ENCODE peak calls at places on chromosomes 2 and 18, in five cellular contexts. Z is adrenal gland, W is body of pancreas, E is cardiac muscle cell, H is astrocyte of the spinal cord. A is an unnamed sample.

GRCh38 chr2:160651416-160652200 is 158.0 kb upstream of the RBMS1 start:
- DNase-seq in Z (no peak), W (no peak), E (peak), H (peak), A (peak)

GRCh38 chr2:163715199-163715598 is 20.6 kb downstream of the FIGN start:
- DNase-seq in Z (no peak), W (no peak), E (no peak), H (no peak), A (no peak)

GRCh38 chr18:49020129-49020528 is 69.4 kb upstream of the SMAD7 start:
- DNase-seq in Z (peak), W (no peak), E (no peak), H (no peak), A (no peak)

GRCh38 chr18:49669403-49669802 is 107.5 kb downstream of the LIPG start:
- DNase-seq in Z (no peak), W (no peak), E (no peak), H (no peak), A (no peak)

GRCh38 chr2:152047826-152048476 is 50.9 kb downstream of the CACNB4 start:
- DNase-seq in Z (no peak), W (no peak), E (no peak), H (no peak), A (no peak)

GRCh38 chr18:21117385-21118135 is 5.9 kb upstream of the ROCK1 start:
- DNase-seq in Z (no peak), W (peak), E (peak), H (peak), A (peak)

GRCh38 chr2:134365356-134365755 is 111.5 kb downstream of the MGAT5 start:
- DNase-seq in Z (no peak), W (no peak), E (no peak), H (no peak), A (no peak)

GRCh38 chr2:85183078-85183477 is 49.9 kb downstream of the TCF7L1 start:
- DNase-seq in Z (no peak), W (no peak), E (no peak), H (no peak), A (no peak)

GRCh38 chr2:166375205-166375735 is 474 bp downstream of the SCN9A start:
- DNase-seq in Z (no peak), W (peak), E (peak), H (peak), A (no peak)

GRCh38 chr2:11446733-11447248 is 19.2 kb downstream of the E2F6 start:
- DNase-seq in Z (peak), W (peak), E (peak), H (peak), A (peak)

GRCh38 chr2:15667579-15668556 is 76.2 kb downstream of the DDX1 start:
- DNase-seq in Z (no peak), W (no peak), E (peak), H (peak), A (peak)

GRCh38 chr2:176421291-176422050 is 152.2 kb downstream of the MTX2 start:
- DNase-seq in Z (no peak), W (no peak), E (no peak), H (no peak), A (no peak)

GRCh38 chr2:157439792-157440186 is 4.1 kb downstream of the CYTIP start:
- DNase-seq in Z (no peak), W (no peak), E (no peak), H (no peak), A (no peak)

GRCh38 chr2:19868705-19869550 is 32.9 kb downstream of the TTC32 start:
- DNase-seq in Z (peak), W (peak), E (peak), H (peak), A (no peak)

GRCh38 chr2:237486819-237487448 is at the start of gene MLPH:
- DNase-seq in Z (no peak), W (peak), E (peak), H (peak), A (no peak)

GRCh38 chr2:171523339-171523931 is 1.2 kb downstream of the CYBRD1 start:
- DNase-seq in Z (peak), W (peak), E (peak), H (peak), A (peak)

GRCh38 chr2:182406221-182406620 is 20.6 kb downstream of the PDE1A start:
- DNase-seq in Z (no peak), W (no peak), E (peak), H (peak), A (no peak)

GRCh38 chr2:112820343-112820742 is 16.2 kb downstream of the IL1B start:
- DNase-seq in Z (no peak), W (no peak), E (no peak), H (no peak), A (no peak)

GRCh38 chr18:6781846-6782245 is 52.3 kb downstream of the ARHGAP28 start:
- DNase-seq in Z (peak), W (no peak), E (peak), H (peak), A (peak)

GRCh38 chr2:177148477-177149154 is 64.0 kb upstream of the HNRNPA3 start:
- DNase-seq in Z (peak), W (peak), E (peak), H (peak), A (no peak)

GRCh38 chr2:33292981-33293586 is 183.4 kb upstream of the RASGRP3 start:
- DNase-seq in Z (no peak), W (no peak), E (peak), H (no peak), A (no peak)

GRCh38 chr18:63208676-63209075 is 110.9 kb downstream of the BCL2 start:
- DNase-seq in Z (no peak), W (no peak), E (no peak), H (no peak), A (no peak)

GRCh38 chr2:139828011-139828410 is 1047.8 kb upstream of the NXPH2 start:
- DNase-seq in Z (no peak), W (no peak), E (no peak), H (no peak), A (no peak)

GRCh38 chr2:139825726-139826125 is 1045.5 kb upstream of the NXPH2 start:
- DNase-seq in Z (no peak), W (no peak), E (no peak), H (no peak), A (no peak)
- H3K4me3 ChIP-seq in Z (no peak), W (no peak), E (no peak), H (no peak), A (no peak)

GRCh38 chr18:23302514-23302851 is 150.6 kb upstream of the RIOK3 start:
- DNase-seq in Z (no peak), W (no peak), E (no peak), H (no peak), A (no peak)

GRCh38 chr18:23302852-23303527 is 150.1 kb upstream of the RIOK3 start:
- DNase-seq in Z (no peak), W (no peak), E (peak), H (peak), A (peak)

GRCh38 chr18:23306842-23307241 is 146.2 kb upstream of the RIOK3 start:
- DNase-seq in Z (no peak), W (no peak), E (no peak), H (peak), A (no peak)

GRCh38 chr18:23311346-23312103 is 141.6 kb upstream of the RIOK3 start:
- DNase-seq in Z (peak), W (peak), E (peak), H (peak), A (peak)

DNA sequence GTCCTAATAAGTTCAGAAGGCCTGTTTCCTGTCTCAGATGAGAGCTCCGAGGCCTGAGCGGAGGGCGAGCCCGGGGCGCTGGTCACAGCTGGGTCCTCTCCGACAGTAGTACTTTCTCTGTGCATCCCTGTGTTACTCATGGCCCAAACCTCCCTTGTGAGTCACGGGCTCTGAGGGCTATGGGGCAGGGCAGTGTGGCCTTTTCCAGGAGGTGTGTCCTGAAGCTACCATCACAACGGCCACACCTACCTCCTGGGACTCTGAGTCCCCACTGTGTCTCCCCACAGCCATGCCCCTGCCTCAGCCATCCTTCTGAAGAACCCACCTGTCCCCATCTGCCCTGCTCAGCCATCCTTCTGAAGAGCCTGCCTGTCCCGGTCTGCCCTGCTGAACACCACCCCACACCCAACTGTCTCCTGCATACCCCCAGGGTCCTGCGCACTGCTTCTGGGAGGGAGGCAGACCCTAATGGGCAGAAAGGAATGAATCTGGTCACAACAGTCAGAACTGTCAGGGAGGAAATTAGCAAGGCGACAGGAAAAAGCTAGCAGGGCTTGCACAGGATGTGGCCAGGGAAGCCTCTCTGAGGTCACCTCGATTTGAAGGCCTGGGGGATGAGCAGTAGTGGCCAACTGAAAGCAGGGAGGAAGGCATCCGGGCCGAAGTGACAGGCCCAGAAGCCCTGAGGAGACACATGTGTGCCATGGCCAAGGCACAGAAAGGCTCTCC is 145.4 kb upstream of the RIOK3 start:
- DNase-seq in Z (no peak), W (no peak), E (peak), H (peak), A (no peak)
- H3K4me3 ChIP-seq in Z (no peak), W (no peak), E (no peak), H (no peak), A (no peak)

GRCh38 chr18:23105581-23106219 is 29.6 kb upstream of the CABLES1 start:
- DNase-seq in Z (no peak), W (no peak), E (no peak), H (no peak), A (no peak)

GRCh38 chr18:23105030-23105429 is 30.3 kb upstream of the CABLES1 start:
- DNase-seq in Z (no peak), W (no peak), E (no peak), H (no peak), A (no peak)

GRCh38 chr18:23106575-23106974 is 28.7 kb upstream of the CABLES1 start:
- DNase-seq in Z (no peak), W (no peak), E (peak), H (peak), A (peak)

GRCh38 chr18:23108496-23108895 is 26.8 kb upstream of the CABLES1 start:
- DNase-seq in Z (no peak), W (no peak), E (peak), H (no peak), A (no peak)

DNA sequence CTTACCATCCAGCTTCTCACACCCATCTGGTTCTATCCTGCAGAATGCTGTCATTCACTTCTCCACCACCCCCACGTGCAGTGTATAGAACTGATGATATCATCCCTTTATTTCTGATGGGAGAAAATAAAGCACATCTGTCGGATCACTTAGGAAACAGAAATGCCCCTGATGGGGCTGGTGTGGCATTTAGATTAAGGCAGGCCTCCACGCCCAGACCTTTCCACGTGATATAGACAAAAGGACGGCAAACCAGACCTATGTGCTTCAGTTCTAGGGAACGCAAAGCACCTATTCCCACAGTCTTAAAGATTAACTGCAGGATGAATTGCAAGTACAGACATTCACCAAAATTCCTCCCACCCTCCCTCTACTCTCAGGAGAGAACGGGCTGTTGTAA is 27.6 kb upstream of the CABLES1 start:
- DNase-seq in Z (no peak), W (no peak), E (no peak), H (peak), A (no peak)
- H3K4me3 ChIP-seq in Z (no peak), W (no peak), E (no peak), H (no peak), A (no peak)

GRCh38 chr2:94870392-94871225 is 621 bp upstream of the TEKT4 start:
- DNase-seq in Z (no peak), W (no peak), E (no peak), H (no peak), A (no peak)
- H3K4me3 ChIP-seq in Z (no peak), W (no peak), E (no peak), H (no peak), A (no peak)

DNA sequence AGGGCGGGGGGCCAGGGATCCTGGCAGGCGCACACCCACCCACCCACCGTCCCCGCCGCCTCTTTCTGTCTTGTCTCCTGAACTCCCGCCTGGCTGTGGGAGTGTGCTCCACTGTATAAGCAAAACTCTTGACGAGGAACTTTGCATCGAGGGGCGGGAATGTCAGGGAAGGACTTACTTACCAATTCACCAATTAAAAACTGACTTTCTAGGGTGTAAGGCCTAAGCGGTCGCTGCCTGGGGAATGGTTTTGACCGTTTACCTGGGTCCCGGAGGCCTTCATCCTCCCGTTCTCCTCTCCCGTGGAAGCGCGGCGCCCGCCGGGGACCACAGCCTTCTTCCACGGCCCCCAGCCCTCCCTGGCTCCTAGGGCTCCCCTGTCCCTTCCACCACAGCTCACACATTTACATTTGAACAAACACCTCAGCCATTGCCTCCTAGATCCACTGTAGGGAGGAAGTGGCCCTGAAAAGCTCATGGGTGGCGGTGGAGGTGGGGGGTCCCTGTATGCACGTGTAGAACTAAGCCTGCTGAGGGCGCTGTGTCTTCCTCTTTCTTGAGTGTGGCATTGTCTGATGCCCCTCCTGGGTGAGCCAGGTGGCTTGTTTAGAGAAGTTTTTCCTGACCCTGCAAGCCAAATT is 8.9 kb downstream of the ASIC4 start:
- DNase-seq in Z (no peak), W (no peak), E (peak), H (no peak), A (no peak)
- H3K4me3 ChIP-seq in Z (no peak), W (no peak), E (peak), H (no peak), A (no peak)

GRCh38 chr2:95345066-95345414 is 47.9 kb downstream of the KCNIP3 start:
- DNase-seq in Z (no peak), W (no peak), E (no peak), H (no peak), A (no peak)
- H3K4me3 ChIP-seq in Z (no peak), W (no peak), E (no peak), H (peak), A (peak)